ENCODE peak calls at places on chromosomes 1 and 21, in five cellular contexts. V is IMR-90, Y is adrenal gland, U is colonic mucosa, O is transverse colon. A is an unnamed sample.

GRCh38 chr21:29477941-29478340 is 179.2 kb downstream of the BACH1 start:
- DNase-seq in V (peak; percentile 71), Y (no peak), U (no peak), O (no peak), A (no peak)

GRCh38 chr1:154469844-154470417 is 32.1 kb upstream of the TDRD10 start:
- DNase-seq in V (no peak), Y (no peak), U (no peak), O (no peak), A (no peak)

GRCh38 chr1:180259431-180260338 is 29.6 kb downstream of the LHX4 start:
- DNase-seq in V (no peak), Y (no peak), U (no peak), O (no peak), A (no peak)

GRCh38 chr1:6959491-6959890 is 174.2 kb downstream of the CAMTA1 start:
- DNase-seq in V (no peak), Y (no peak), U (no peak), O (no peak), A (no peak)

GRCh38 chr1:99691175-99691574 is 45.3 kb downstream of the PALMD start:
- DNase-seq in V (no peak), Y (no peak), U (no peak), O (no peak), A (no peak)

GRCh38 chr1:206490643-206491421 is 16.5 kb upstream of the RASSF5 start:
- DNase-seq in V (peak; percentile 62), Y (no peak), U (no peak), O (no peak), A (no peak)

GRCh38 chr1:117590273-117590925 is 15.4 kb upstream of the TENT5C start:
- DNase-seq in V (peak; percentile 12), Y (no peak), U (peak; percentile 68), O (no peak), A (peak; percentile 93)

GRCh38 chr1:212566522-212567479 is 41.8 kb upstream of the ATF3 start:
- DNase-seq in V (peak; percentile 90), Y (peak; percentile 64), U (peak; percentile 60), O (peak; percentile 45), A (peak; percentile 73)

GRCh38 chr1:193406901-193407300 is 220.5 kb upstream of the B3GALT2 start:
- DNase-seq in V (peak; percentile 72), Y (no peak), U (peak; percentile 25), O (no peak), A (peak; percentile 24)

GRCh38 chr1:40161888-40162397 is 756 bp downstream of the RLF start:
- DNase-seq in V (peak; percentile 4), Y (no peak), U (peak; percentile 63), O (no peak), A (peak; percentile 57)

GRCh38 chr1:223796210-223796609 is 49.5 kb downstream of the TP53BP2 start:
- DNase-seq in V (no peak), Y (peak; percentile 13), U (no peak), O (no peak), A (no peak)

GRCh38 chr21:36806103-36806502 is 107.2 kb downstream of the SIM2 start:
- DNase-seq in V (peak; percentile 60), Y (no peak), U (no peak), O (no peak), A (no peak)

GRCh38 chr1:97797403-97798183 is 123.2 kb downstream of the DPYD start:
- DNase-seq in V (peak; percentile 33), Y (peak; percentile 8), U (no peak), O (no peak), A (no peak)

GRCh38 chr1:158077366-158078256 is 84.2 kb downstream of the KIRREL1 start:
- DNase-seq in V (no peak), Y (no peak), U (no peak), O (no peak), A (no peak)

GRCh38 chr1:35568975-35569395 is 4.1 kb upstream of the TFAP2E start:
- DNase-seq in V (peak; percentile 60), Y (peak; percentile 63), U (peak; percentile 69), O (peak; percentile 68), A (peak; percentile 74)

GRCh38 chr1:31703431-31704260 is at the start of gene COL16A1:
- DNase-seq in V (peak; percentile 52), Y (peak; percentile 43), U (peak; percentile 65), O (peak; percentile 63), A (peak; percentile 37)

GRCh38 chr1:44355582-44356305 is 687 bp upstream of the ERI3 start:
- DNase-seq in V (no peak), Y (no peak), U (no peak), O (no peak), A (no peak)

GRCh38 chr1:100597784-100598183 is 59.8 kb downstream of the GPR88 start:
- DNase-seq in V (peak; percentile 22), Y (no peak), U (no peak), O (no peak), A (no peak)

GRCh38 chr1:7287013-7287412 is 484.1 kb upstream of the VAMP3 start:
- DNase-seq in V (no peak), Y (no peak), U (no peak), O (no peak), A (no peak)

GRCh38 chr1:173532237-173532636 is 55.1 kb downstream of the PRDX6 start:
- DNase-seq in V (no peak), Y (no peak), U (no peak), O (no peak), A (no peak)

GRCh38 chr1:202189919-202190715 is 3.5 kb upstream of the LGR6 start:
- DNase-seq in V (peak; percentile 6), Y (no peak), U (no peak), O (no peak), A (no peak)

GRCh38 chr1:156440689-156441437 is 59.7 kb downstream of the MEF2D start:
- DNase-seq in V (no peak), Y (no peak), U (no peak), O (no peak), A (no peak)
- H3K4me3 ChIP-seq in V (no peak overlapping the region), Y (no peak overlapping the region), U (no peak overlapping the region), O (no peak overlapping the region), A (no peak overlapping the region)

DNA sequence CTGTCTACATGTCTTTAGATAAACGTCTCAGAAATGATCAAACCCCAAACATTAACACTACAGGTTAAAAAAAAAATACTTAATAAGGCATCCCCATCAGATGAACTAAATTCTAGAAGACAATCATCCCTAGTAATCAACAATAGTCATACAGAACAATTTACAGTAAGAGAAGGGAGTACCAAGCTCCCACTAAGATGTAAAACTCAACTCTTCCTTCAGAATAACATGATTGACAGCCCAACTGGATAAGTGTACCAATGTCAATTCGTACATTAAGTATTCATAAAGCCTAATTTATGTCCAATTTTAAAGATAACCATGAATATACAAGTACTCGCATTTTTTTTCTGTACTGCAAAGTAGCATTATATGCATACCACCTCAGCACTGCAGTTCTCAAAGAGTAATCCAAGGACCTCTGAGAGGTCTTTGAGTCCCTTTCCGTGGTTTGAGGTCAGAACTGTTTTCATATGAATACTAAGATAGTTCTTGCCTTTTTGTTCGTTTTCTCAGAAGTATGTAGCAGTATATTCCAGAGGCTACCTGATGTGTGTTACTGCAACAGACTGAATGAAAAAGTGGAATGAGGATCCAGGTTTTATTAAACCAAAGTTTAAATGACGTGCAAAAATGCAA is 6.6 kb downstream of the SCAF4 start:
- DNase-seq in V (no peak), Y (no peak), U (no peak), O (no peak), A (no peak)
- H3K27ac ChIP-seq in V (no peak overlapping the region), Y (no peak overlapping the region), U (no peak overlapping the region), O (no peak overlapping the region), A (no peak overlapping the region)

DNA sequence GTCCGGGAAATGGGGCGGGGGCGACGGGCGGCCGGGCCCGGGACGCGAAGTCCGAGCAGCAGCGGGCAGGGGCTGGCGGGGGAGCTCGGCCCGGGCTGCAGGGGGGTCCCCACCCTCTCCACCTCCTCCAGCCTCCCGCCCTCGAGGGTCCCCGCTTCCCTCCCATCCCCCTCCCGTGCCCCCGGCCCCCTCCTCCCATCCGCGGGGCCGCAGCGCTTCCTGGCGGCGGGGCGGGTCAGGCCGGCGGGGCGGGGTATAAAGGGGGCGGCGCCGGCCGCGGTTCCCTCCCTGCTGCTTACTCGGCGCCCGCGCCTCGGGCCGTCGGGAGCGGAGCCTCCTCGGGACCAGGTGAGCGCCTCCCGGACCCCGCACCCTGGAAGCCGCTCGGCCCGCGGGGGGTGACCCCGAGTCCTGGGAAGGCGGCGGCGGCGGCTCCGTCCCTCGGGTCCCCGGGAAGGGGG is at the start of gene COL6A2:
- DNase-seq in V (peak; percentile 71), Y (peak; percentile 25), U (peak; percentile 40), O (peak; percentile 52), A (peak; percentile 31)
- H3K4me1 ChIP-seq in V (peaks cover 21% of the 10 kb centered on the region), Y (no peaks in the 10 kb centered on the region), U (no peaks in the 10 kb centered on the region), O (peaks cover 19% of the 10 kb centered on the region), A (peaks cover 15% of the 10 kb centered on the region)

DNA sequence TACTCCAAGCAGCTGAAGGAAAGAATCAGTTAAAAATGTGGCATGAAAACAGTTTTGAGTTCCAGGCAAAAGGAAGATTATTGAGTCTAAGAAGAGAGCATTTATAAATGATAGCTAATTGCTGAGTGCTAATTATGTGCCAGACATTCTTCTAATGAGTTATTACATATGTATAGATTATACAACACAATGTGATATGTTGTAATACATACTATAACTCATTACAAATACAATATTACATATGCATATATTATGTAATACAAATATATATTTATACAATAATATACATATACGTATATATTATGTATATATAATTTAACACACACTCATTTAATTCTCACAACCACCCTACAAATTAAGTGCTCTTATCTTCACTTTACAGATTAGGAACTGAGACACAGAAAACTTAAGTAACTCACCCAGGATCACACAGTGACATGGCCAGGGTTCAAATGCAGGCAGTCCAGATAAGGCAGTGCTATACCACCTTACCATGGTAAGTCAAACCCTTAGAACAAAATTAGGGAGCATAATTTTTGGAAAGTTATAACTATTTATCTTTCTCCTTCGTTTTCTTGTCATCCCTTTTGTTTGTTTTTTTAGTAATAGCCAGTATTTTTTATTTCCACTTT is 4.0 kb downstream of the SORT1 start:
- DNase-seq in V (no peak), Y (no peak), U (no peak), O (no peak), A (no peak)
- H3K4me3 ChIP-seq in V (no peak overlapping the region), Y (no peak overlapping the region), U (no peak overlapping the region), O (peak overlapping the region; percentile 13), A (no peak overlapping the region)

GRCh38 chr1:177444997-177445746 is 274.4 kb downstream of the BRINP2 start:
- DNase-seq in V (no peak), Y (no peak), U (no peak), O (peak; percentile 18), A (no peak)
- H3K27ac ChIP-seq in V (no peak overlapping the region), Y (no peak overlapping the region), U (no peak overlapping the region), O (no peak overlapping the region), A (no peak overlapping the region)

DNA sequence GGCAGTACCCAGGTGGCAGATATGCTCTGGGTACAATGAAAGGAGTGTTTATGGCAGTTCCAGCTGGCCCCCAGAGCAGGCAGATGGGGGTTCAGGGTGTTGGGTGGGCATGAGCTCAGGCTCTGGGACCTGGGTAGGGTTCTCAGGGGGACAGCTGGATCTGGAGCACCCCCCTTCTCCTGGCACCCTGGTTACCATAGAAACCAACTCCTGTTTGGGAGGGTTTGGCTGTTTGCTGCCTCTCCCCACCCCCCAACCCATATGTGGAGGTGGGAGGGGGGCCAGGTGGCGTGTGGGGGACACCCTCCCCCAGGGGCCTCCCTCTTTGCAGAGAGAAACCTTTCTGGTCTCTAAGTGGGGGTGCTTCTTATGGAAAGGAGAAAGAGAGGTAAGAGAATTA is 7.2 kb downstream of the FOXO6 start:
- DNase-seq in V (no peak), Y (no peak), U (no peak), O (no peak), A (no peak)
- H3K4me1 ChIP-seq in V (no peaks in the 10 kb centered on the region), Y (peaks cover 23% of the 10 kb centered on the region), U (peaks cover 13% of the 10 kb centered on the region), O (peaks cover 18% of the 10 kb centered on the region), A (peaks cover 45% of the 10 kb centered on the region)

GRCh38 chr1:19665044-19665455 is 375 bp downstream of the HTR6 start:
- DNase-seq in V (no peak), Y (no peak), U (no peak), O (no peak), A (no peak)
- H3K4me3 ChIP-seq in V (no peak overlapping the region), Y (no peak overlapping the region), U (peak overlapping the region; percentile 19), O (peak overlapping the region; percentile 40), A (no peak overlapping the region)